ENCODE peak calls at places on chromosome 9, in nine cellular contexts. H is transverse colon, W is spleen, C is stomach, B is K562, A is H1, T is esophagus muscularis mucosa, Q is GM23338, V is SK-N-SH. K is an unnamed sample. For H3K4me1, the result is how much of the 10 kb centered on the place peaks cover.

GRCh38 chr9:116594552-116594951 is 92.6 kb upstream of the TRIM32 start:
- DNase-seq in H (no peak), W (no peak), C (no peak), B (no peak), A (no peak), T (no peak), Q (no peak), V (no peak), K (no peak)

GRCh38 chr9:94011134-94011533 is 56.0 kb upstream of the BARX1 start:
- DNase-seq in H (peak), W (no peak), C (peak), B (no peak), A (no peak), T (peak), Q (no peak), V (no peak), K (peak)

GRCh38 chr9:110835859-110836271 is 167.3 kb downstream of the MUSK start:
- DNase-seq in H (no peak), W (no peak), C (no peak), B (no peak), A (no peak), T (no peak), Q (peak), V (no peak), K (no peak)

GRCh38 chr9:127567898-127568617 is 44.0 kb upstream of the STXBP1 start:
- DNase-seq in H (peak), W (peak), C (no peak), B (peak), A (no peak), T (no peak), Q (peak), V (peak), K (no peak)

GRCh38 chr9:38228331-38229122 is 159.5 kb upstream of the SHB start:
- DNase-seq in H (no peak), W (no peak), C (no peak), B (no peak), A (no peak), T (peak), Q (no peak), V (peak), K (no peak)

GRCh38 chr9:18981471-18982245 is 51.4 kb downstream of the SAXO1 start:
- DNase-seq in H (no peak), W (no peak), C (no peak), B (no peak), A (no peak), T (peak), Q (no peak), V (no peak), K (no peak)

GRCh38 chr9:104927912-104928740 is at the start of gene ABCA1:
- DNase-seq in H (peak), W (peak), C (peak), B (peak), A (no peak), T (peak), Q (peak), V (peak), K (peak)

GRCh38 chr9:134296301-134297081 is 29.8 kb upstream of the RXRA start:
- DNase-seq in H (no peak), W (peak), C (no peak), B (no peak), A (no peak), T (no peak), Q (no peak), V (no peak), K (no peak)

GRCh38 chr9:106752581-106752980 is 110.4 kb upstream of the ZNF462 start:
- DNase-seq in H (no peak), W (no peak), C (no peak), B (no peak), A (no peak), T (no peak), Q (no peak), V (no peak), K (no peak)

GRCh38 chr9:92770005-92770995 is 5.7 kb upstream of the BICD2 start:
- DNase-seq in H (no peak), W (peak), C (no peak), B (peak), A (no peak), T (no peak), Q (peak), V (no peak), K (peak)

GRCh38 chr9:12657998-12658397 is 35.2 kb upstream of the TYRP1 start:
- DNase-seq in H (no peak), W (peak), C (no peak), B (no peak), A (no peak), T (no peak), Q (no peak), V (no peak), K (no peak)

GRCh38 chr9:77907581-77907980 is 124.0 kb downstream of the GNAQ start:
- DNase-seq in H (no peak), W (no peak), C (no peak), B (no peak), A (no peak), T (no peak), Q (no peak), V (no peak), K (no peak)

GRCh38 chr9:133262226-133262625 is 12.8 kb downstream of the ABO start:
- DNase-seq in H (no peak), W (no peak), C (no peak), B (no peak), A (no peak), T (no peak), Q (no peak), V (no peak), K (no peak)

GRCh38 chr9:137310190-137311052 is 8.3 kb upstream of the NRARP start:
- DNase-seq in H (peak), W (peak), C (no peak), B (no peak), A (no peak), T (no peak), Q (no peak), V (peak), K (no peak)

GRCh38 chr9:105697871-105698270 is 3.5 kb downstream of the TMEM38B start:
- DNase-seq in H (no peak), W (no peak), C (no peak), B (no peak), A (no peak), T (no peak), Q (no peak), V (no peak), K (no peak)

GRCh38 chr9:6956796-6957355 is 199.1 kb downstream of the KDM4C start:
- DNase-seq in H (no peak), W (no peak), C (no peak), B (no peak), A (no peak), T (no peak), Q (no peak), V (peak), K (no peak)

GRCh38 chr9:89435315-89435823 is 62.5 kb downstream of the SEMA4D start:
- DNase-seq in H (peak), W (peak), C (peak), B (peak), A (peak), T (no peak), Q (peak), V (no peak), K (peak)

GRCh38 chr9:132647355-132647754 is 22.4 kb downstream of the DDX31 start:
- DNase-seq in H (no peak), W (no peak), C (no peak), B (no peak), A (no peak), T (no peak), Q (no peak), V (no peak), K (no peak)

GRCh38 chr9:84794981-84795637 is 125.6 kb downstream of the NTRK2 start:
- DNase-seq in H (no peak), W (no peak), C (no peak), B (no peak), A (no peak), T (no peak), Q (no peak), V (no peak), K (no peak)

GRCh38 chr9:127087836-127088235 is 34.6 kb downstream of the ANGPTL2 start:
- DNase-seq in H (no peak), W (no peak), C (no peak), B (no peak), A (no peak), T (no peak), Q (no peak), V (no peak), K (no peak)

GRCh38 chr9:129386812-129387177 is 208.7 kb upstream of the IER5L start:
- DNase-seq in H (no peak), W (no peak), C (no peak), B (no peak), A (no peak), T (no peak), Q (no peak), V (peak), K (no peak)

GRCh38 chr9:82254646-82255367 is 266.2 kb downstream of the SPATA31D1 start:
- DNase-seq in H (no peak), W (no peak), C (no peak), B (no peak), A (no peak), T (no peak), Q (no peak), V (no peak), K (no peak)

GRCh38 chr9:78397045-78397843 is 100.3 kb downstream of the PSAT1 start:
- DNase-seq in H (no peak), W (no peak), C (no peak), B (no peak), A (no peak), T (no peak), Q (peak), V (peak), K (no peak)

GRCh38 chr9:35682083-35682482 is 7.6 kb downstream of the TPM2 start:
- DNase-seq in H (no peak), W (peak), C (no peak), B (no peak), A (no peak), T (no peak), Q (no peak), V (no peak), K (no peak)
- H3K4me1 ChIP-seq in H (under half), W (under half), C (half or more), B (under half), A (under half), T (under half), Q (under half), V (under half), K (under half)

DNA sequence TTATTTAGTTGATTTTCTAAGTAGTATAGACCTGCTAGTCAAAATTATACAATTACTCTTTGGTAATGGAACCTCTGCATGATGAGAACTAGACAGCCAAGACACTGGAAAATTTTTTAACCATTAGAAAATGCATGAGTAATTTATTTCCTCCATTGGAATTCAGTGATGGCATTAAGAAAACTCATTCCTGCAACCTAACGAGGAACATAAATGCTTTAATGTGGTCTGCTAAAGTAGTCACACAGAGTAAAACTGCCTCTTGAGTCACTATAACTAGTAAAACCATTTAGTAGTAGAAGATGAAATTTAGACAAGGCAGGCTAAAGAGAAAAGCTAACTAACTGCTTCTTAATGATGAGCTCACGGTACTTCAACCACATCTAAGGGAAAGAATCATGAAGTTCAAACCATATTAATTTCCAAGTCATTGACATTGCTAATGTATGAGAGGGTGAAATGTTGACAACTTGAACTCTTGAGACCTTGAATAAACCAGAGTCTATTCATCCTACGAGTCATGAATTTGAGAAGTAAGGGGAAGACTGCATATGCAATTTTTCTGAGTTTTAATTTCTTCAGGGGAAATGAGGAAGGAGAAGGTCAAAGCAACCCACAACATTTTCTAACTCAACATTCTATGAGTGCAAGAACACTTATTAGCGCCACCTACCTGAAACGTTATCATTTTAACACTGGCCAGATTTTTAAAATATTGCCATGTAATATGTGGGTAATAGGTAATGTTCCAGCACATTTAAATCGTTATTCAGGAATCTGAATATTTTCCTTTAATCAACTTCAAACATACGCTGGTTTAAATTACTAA is 74.4 kb downstream of the GLIS3 start:
- DNase-seq in H (no peak), W (no peak), C (no peak), B (no peak), A (no peak), T (no peak), Q (peak), V (no peak), K (no peak)
- TF ChIP-seq CTCF in H (no peak), W (no peak), C (no peak), B (no peak), A (peak), T (no peak), Q (peak), V (peak), K (no peak)

GRCh38 chr9:97706246-97706645 is 9.1 kb upstream of the XPA start:
- DNase-seq in H (no peak), W (no peak), C (no peak), B (no peak), A (no peak), T (no peak), Q (no peak), V (no peak), K (no peak)

GRCh38 chr9:97704327-97704677 is 7.2 kb upstream of the XPA start:
- DNase-seq in H (no peak), W (no peak), C (no peak), B (no peak), A (no peak), T (no peak), Q (no peak), V (no peak), K (no peak)

GRCh38 chr9:97705354-97705950 is 8.3 kb upstream of the XPA start:
- DNase-seq in H (no peak), W (no peak), C (no peak), B (no peak), A (no peak), T (no peak), Q (no peak), V (no peak), K (no peak)

GRCh38 chr9:97704851-97705250 is 7.7 kb upstream of the XPA start:
- DNase-seq in H (no peak), W (no peak), C (no peak), B (no peak), A (no peak), T (no peak), Q (no peak), V (no peak), K (no peak)

DNA sequence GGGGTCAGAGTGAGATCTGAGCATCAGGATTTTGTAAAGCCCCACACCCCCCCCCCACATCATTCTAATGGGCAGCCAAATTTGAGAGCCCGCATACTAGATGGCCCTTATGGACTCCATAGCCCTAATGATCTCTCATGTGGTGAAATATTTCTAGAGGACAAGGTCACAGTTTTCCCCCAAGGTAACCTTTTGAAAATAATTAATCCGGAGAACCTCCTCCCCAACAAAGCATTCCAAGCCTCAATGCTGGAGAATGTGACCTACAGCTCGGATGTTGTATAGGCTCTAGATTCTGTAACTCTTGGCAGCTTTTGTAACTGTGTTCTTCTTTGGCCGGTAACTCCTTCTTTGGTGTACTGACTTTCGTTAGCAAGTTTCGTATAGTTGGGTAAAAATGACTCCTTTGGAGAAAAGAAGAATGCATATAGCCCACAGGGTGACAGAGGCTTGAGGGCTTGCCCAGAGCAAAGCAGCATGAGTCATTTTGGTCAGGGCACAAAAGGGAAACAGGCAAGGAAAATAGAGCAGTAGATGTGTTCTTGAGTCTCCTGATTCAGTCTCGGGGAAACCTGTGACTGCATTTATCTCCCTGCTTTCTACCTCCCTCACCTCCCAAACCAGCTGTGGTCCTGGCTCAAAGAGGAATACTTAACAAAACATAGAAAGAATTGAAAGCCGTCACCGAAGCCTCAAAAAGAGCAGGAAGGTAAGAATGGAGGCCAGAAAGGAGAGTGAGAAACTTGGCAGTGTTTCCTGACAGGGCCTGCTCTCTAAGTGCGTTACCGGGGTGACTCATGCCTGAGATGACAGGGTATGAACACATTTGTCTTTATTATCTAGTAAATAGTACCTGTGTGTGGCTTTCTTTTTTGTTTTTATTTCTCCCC is 6.5 kb upstream of the XPA start:
- DNase-seq in H (no peak), W (no peak), C (no peak), B (no peak), A (no peak), T (no peak), Q (no peak), V (peak), K (peak)
- TF ChIP-seq POLR2AphosphoS5 in H (no peak), W (no peak), C (no peak), B (no peak), A (no peak), T (peak), Q (no peak), V (no peak), K (no peak)

GRCh38 chr9:121187681-121188305 is 13.9 kb downstream of the RAB14 start:
- DNase-seq in H (no peak), W (no peak), C (no peak), B (no peak), A (no peak), T (no peak), Q (no peak), V (no peak), K (no peak)

GRCh38 chr9:121183666-121184423 is 17.8 kb downstream of the RAB14 start:
- DNase-seq in H (no peak), W (no peak), C (no peak), B (no peak), A (no peak), T (no peak), Q (no peak), V (no peak), K (no peak)

GRCh38 chr9:121185178-121185745 is 16.4 kb downstream of the RAB14 start:
- DNase-seq in H (no peak), W (no peak), C (no peak), B (no peak), A (no peak), T (no peak), Q (no peak), V (no peak), K (no peak)

GRCh38 chr9:121184463-121184862 is 17.2 kb downstream of the RAB14 start:
- DNase-seq in H (no peak), W (no peak), C (no peak), B (no peak), A (no peak), T (no peak), Q (no peak), V (no peak), K (no peak)

DNA sequence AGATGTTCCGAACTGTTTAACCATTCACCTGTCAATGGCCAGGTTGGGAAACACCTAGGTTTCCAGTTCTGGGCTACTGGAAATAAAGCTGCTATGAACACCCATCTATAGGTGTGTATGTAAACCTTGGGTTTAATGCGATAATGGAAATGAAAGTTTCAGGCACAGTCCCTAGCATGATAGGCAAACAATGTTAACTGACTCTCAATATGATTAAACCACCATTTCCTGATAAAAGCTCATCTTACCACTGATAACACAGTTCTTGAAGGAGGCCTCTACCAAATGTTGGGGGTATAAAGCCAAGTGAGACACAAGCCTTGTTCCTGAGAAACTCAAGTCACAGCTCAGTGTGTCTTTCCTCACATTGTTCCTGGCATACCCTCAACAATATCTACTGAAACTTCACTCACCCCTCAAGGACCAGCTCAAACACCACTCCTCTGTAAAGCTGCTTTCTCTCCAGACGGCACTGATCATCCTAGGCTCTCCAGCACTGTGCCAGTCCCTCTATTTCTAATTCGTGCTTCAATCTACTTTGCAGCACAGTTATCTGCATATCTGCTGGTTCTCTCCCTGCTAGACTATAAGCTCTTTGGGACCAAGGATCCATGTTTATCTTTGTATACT is 15.8 kb downstream of the RAB14 start:
- DNase-seq in H (no peak), W (no peak), C (no peak), B (no peak), A (no peak), T (no peak), Q (no peak), V (no peak), K (no peak)
- H3K4me1 ChIP-seq in H (under half), W (half or more), C (half or more), B (under half), A (under half), T (half or more), Q (under half), V (under half), K (under half)

GRCh38 chr9:108913391-108913790 is 20.5 kb downstream of the ELP1 start:
- DNase-seq in H (no peak), W (no peak), C (no peak), B (no peak), A (no peak), T (no peak), Q (no peak), V (no peak), K (no peak)
- TF ChIP-seq CTCF in H (no peak), W (no peak), C (no peak), B (no peak), A (no peak), T (no peak), Q (no peak), V (no peak), K (no peak)

DNA sequence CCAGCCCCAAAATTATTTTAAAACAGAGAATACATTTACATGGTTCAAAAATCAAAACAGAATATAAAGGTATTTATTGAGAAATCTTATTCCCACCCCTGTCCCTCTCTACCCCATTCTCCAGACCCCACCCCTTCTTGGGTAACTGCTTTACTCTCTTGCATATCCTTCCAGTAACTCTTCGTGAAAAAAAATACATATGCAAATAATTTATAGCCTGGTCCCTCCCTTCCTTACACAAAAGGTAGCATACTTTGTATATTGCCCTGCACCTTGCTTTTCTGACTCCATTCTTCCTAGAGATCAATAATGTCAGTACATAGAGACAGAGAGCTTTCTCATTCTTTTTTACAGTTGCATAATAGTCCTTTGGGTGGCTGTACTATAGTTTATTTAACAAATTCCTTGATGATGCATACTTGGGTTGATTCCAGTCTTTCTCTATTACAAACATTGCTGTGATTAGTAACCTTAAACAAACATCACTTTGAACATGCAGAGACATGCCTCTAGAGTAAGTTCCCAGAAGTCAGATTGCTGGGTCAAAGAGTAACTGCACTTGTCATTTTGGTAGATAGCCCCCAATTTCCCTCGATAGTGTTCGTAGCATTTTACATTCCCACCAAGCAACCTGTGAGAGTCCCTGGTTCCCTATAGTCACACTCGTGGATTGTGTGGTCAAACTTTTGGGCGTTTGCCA is 47.9 kb downstream of the STOM start:
- DNase-seq in H (no peak), W (no peak), C (no peak), B (no peak), A (no peak), T (no peak), Q (no peak), V (no peak), K (no peak)
- TF ChIP-seq POLR2AphosphoS5 in H (peak), W (no peak), C (peak), B (no peak), A (no peak), T (no peak), Q (no peak), V (no peak), K (peak)